ENCODE peak calls at places on chromosomes 2 and 18, in seven cellular contexts. One of them, this sample, is unnamed.

GRCh38 chr18:6414118-6414722 is 491 bp downstream of the L3MBTL4 start:
- DNase-seq in HL-60: no peak
- DNase-seq in HCT116: no peak
- DNase-seq in A549: no peak
- DNase-seq in GM12878: no peak
- DNase-seq in GM23338: peak
- DNase-seq in SK-N-SH: peak
- DNase-seq in this sample: no peak

GRCh38 chr2:165871025-165871424 is 77.0 kb upstream of the GALNT3 start:
- DNase-seq in HCT116: no peak
- DNase-seq in SK-N-SH: no peak
- DNase-seq in GM12878: no peak
- DNase-seq in A549: no peak
- DNase-seq in GM23338: peak
- DNase-seq in HL-60: no peak
- DNase-seq in this sample: no peak

GRCh38 chr2:220315098-220315785 is 687.8 kb downstream of the SLC4A3 start:
- DNase-seq in GM23338: no peak
- DNase-seq in A549: no peak
- DNase-seq in HL-60: no peak
- DNase-seq in SK-N-SH: no peak
- DNase-seq in HCT116: no peak
- DNase-seq in GM12878: no peak
- DNase-seq in this sample: no peak

GRCh38 chr2:109216332-109216731 is 87.3 kb downstream of the SH3RF3 start:
- DNase-seq in GM12878: no peak
- DNase-seq in HL-60: no peak
- DNase-seq in SK-N-SH: no peak
- DNase-seq in GM23338: peak
- DNase-seq in HCT116: no peak
- DNase-seq in A549: no peak
- DNase-seq in this sample: no peak

GRCh38 chr2:145168091-145168490 is 648.2 kb upstream of the ZEB2 start:
- DNase-seq in SK-N-SH: no peak
- DNase-seq in HCT116: no peak
- DNase-seq in GM12878: no peak
- DNase-seq in A549: no peak
- DNase-seq in HL-60: no peak
- DNase-seq in GM23338: no peak
- DNase-seq in this sample: no peak

GRCh38 chr2:120779781-120780283 is 44.2 kb downstream of the GLI2 start:
- DNase-seq in GM12878: no peak
- DNase-seq in SK-N-SH: no peak
- DNase-seq in HL-60: no peak
- DNase-seq in A549: peak
- DNase-seq in GM23338: peak
- DNase-seq in HCT116: no peak
- DNase-seq in this sample: no peak

GRCh38 chr2:29309090-29310054 is 194.2 kb downstream of the CLIP4 start:
- DNase-seq in GM23338: peak
- DNase-seq in A549: peak
- DNase-seq in HL-60: peak
- DNase-seq in HCT116: peak
- DNase-seq in GM12878: no peak
- DNase-seq in SK-N-SH: peak
- DNase-seq in this sample: peak

GRCh38 chr2:239192975-239193374 is 207.8 kb downstream of the HDAC4 start:
- DNase-seq in GM12878: no peak
- DNase-seq in SK-N-SH: no peak
- DNase-seq in HL-60: no peak
- DNase-seq in A549: no peak
- DNase-seq in GM23338: no peak
- DNase-seq in HCT116: no peak
- DNase-seq in this sample: no peak

GRCh38 chr2:23617167-23617787 is 232.3 kb downstream of the KLHL29 start:
- DNase-seq in A549: no peak
- DNase-seq in HL-60: no peak
- DNase-seq in GM23338: no peak
- DNase-seq in GM12878: no peak
- DNase-seq in SK-N-SH: no peak
- DNase-seq in HCT116: no peak
- DNase-seq in this sample: no peak

GRCh38 chr2:204452464-204453023 is 92.7 kb upstream of the PARD3B start:
- DNase-seq in GM23338: peak
- DNase-seq in A549: peak
- DNase-seq in GM12878: no peak
- DNase-seq in SK-N-SH: no peak
- DNase-seq in HL-60: no peak
- DNase-seq in HCT116: peak
- DNase-seq in this sample: peak

GRCh38 chr2:232075859-232076258 is 114.3 kb downstream of the DIS3L2 start:
- DNase-seq in HCT116: no peak
- DNase-seq in A549: no peak
- DNase-seq in GM23338: no peak
- DNase-seq in HL-60: no peak
- DNase-seq in GM12878: no peak
- DNase-seq in SK-N-SH: no peak
- DNase-seq in this sample: no peak

GRCh38 chr2:151907286-151907932 is 79.2 kb upstream of the ARL5A start:
- DNase-seq in SK-N-SH: no peak
- DNase-seq in GM23338: no peak
- DNase-seq in HCT116: no peak
- DNase-seq in A549: no peak
- DNase-seq in GM12878: no peak
- DNase-seq in HL-60: no peak
- DNase-seq in this sample: no peak

GRCh38 chr18:22684268-22684667 is 248.9 kb upstream of the RBBP8 start:
- DNase-seq in A549: no peak
- DNase-seq in HL-60: no peak
- DNase-seq in SK-N-SH: no peak
- DNase-seq in GM12878: no peak
- DNase-seq in HCT116: no peak
- DNase-seq in GM23338: no peak
- DNase-seq in this sample: no peak

GRCh38 chr2:37523861-37524362 is 147.5 kb downstream of the CDC42EP3 start:
- DNase-seq in A549: no peak
- DNase-seq in SK-N-SH: no peak
- DNase-seq in HCT116: no peak
- DNase-seq in GM23338: no peak
- DNase-seq in GM12878: no peak
- DNase-seq in HL-60: peak
- DNase-seq in this sample: no peak

GRCh38 chr2:190663348-190663747 is 14.5 kb downstream of the NAB1 start:
- DNase-seq in SK-N-SH: no peak
- DNase-seq in GM12878: no peak
- DNase-seq in HCT116: no peak
- DNase-seq in A549: no peak
- DNase-seq in HL-60: no peak
- DNase-seq in GM23338: no peak
- DNase-seq in this sample: no peak

GRCh38 chr2:178246696-178247095 is 52.4 kb downstream of the OSBPL6 start:
- DNase-seq in GM23338: no peak
- DNase-seq in GM12878: no peak
- DNase-seq in HL-60: no peak
- DNase-seq in SK-N-SH: no peak
- DNase-seq in A549: no peak
- DNase-seq in HCT116: no peak
- DNase-seq in this sample: no peak

GRCh38 chr2:236988216-236988615 is 97.5 kb upstream of the COPS8 start:
- DNase-seq in HL-60: no peak
- DNase-seq in GM23338: no peak
- DNase-seq in HCT116: no peak
- DNase-seq in SK-N-SH: no peak
- DNase-seq in GM12878: no peak
- DNase-seq in A549: no peak
- DNase-seq in this sample: no peak

GRCh38 chr2:225008935-225009334 is 33.3 kb downstream of the DOCK10 start:
- DNase-seq in GM12878: no peak
- DNase-seq in GM23338: peak
- DNase-seq in A549: peak
- DNase-seq in HL-60: no peak
- DNase-seq in HCT116: peak
- DNase-seq in SK-N-SH: peak
- DNase-seq in this sample: no peak

GRCh38 chr18:9771261-9771976 is 63.3 kb downstream of the RAB31 start:
- DNase-seq in GM23338: peak
- DNase-seq in SK-N-SH: peak
- DNase-seq in A549: peak
- DNase-seq in GM12878: no peak
- DNase-seq in HCT116: peak
- DNase-seq in HL-60: peak
- DNase-seq in this sample: peak

GRCh38 chr2:205850611-205851010 is 168.3 kb downstream of the NRP2 start:
- DNase-seq in HCT116: no peak
- DNase-seq in GM12878: no peak
- DNase-seq in A549: no peak
- DNase-seq in SK-N-SH: no peak
- DNase-seq in HL-60: no peak
- DNase-seq in GM23338: no peak
- DNase-seq in this sample: no peak

GRCh38 chr2:130901061-130901460 is 64.3 kb downstream of the ARHGEF4 start:
- DNase-seq in GM12878: no peak
- DNase-seq in HL-60: no peak
- DNase-seq in A549: no peak
- DNase-seq in SK-N-SH: no peak
- DNase-seq in GM23338: no peak
- DNase-seq in HCT116: no peak
- DNase-seq in this sample: no peak

GRCh38 chr2:203122317-203122998 is 107.8 kb downstream of the NBEAL1 start:
- DNase-seq in HL-60: no peak
- DNase-seq in GM12878: no peak
- DNase-seq in GM23338: peak
- DNase-seq in HCT116: no peak
- DNase-seq in SK-N-SH: peak
- DNase-seq in A549: peak
- DNase-seq in this sample: no peak

GRCh38 chr2:189580267-189580661 is 322 bp downstream of the SLC40A1 start:
- DNase-seq in A549: no peak
- DNase-seq in HCT116: no peak
- DNase-seq in SK-N-SH: peak
- DNase-seq in GM23338: peak
- DNase-seq in GM12878: no peak
- DNase-seq in HL-60: no peak
- DNase-seq in this sample: no peak

GRCh38 chr2:237859533-237860272 is at the start of gene RAMP1:
- DNase-seq in GM12878: no peak
- DNase-seq in GM23338: peak
- DNase-seq in A549: no peak
- DNase-seq in HCT116: no peak
- DNase-seq in HL-60: no peak
- DNase-seq in SK-N-SH: peak
- DNase-seq in this sample: no peak

GRCh38 chr18:11183621-11184020 is 34.3 kb upstream of the PIEZO2 start:
- DNase-seq in GM12878: no peak
- DNase-seq in GM23338: no peak
- DNase-seq in A549: no peak
- DNase-seq in HL-60: no peak
- DNase-seq in SK-N-SH: no peak
- DNase-seq in HCT116: no peak
- DNase-seq in this sample: no peak

GRCh38 chr2:224595518-224595917 is 10.4 kb upstream of the CUL3 start:
- DNase-seq in HL-60: no peak
- DNase-seq in A549: no peak
- DNase-seq in GM23338: no peak
- DNase-seq in SK-N-SH: peak
- DNase-seq in GM12878: no peak
- DNase-seq in HCT116: no peak
- DNase-seq in this sample: no peak

DNA sequence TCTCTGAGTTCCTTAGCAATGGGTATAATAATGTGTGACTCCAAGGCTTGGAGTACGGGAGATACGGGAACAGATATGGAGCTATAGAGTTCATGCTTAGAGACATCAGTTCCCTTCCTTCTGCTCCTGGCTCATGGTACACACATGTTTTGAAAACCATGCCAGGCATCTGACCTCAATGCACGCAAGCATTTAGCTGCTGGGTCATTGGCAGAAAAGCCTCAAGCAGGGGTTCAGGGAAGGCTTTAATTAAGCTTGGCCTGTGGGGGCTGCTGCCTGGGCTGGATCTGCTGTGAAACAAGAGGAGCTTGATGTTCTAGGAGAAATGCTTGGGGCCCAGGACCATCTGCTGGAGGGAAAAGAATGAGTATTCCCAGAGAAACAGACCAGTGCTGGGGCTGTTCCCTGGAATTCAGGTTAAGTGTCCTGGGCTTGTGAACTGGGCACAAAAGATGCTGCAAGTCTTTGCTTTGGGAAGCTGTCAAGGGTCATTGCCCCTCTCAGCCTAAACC is 3.2 kb downstream of the ALLC start:
- DNase-seq in HL-60: no peak
- DNase-seq in SK-N-SH: no peak
- DNase-seq in GM23338: no peak
- DNase-seq in A549: no peak
- DNase-seq in GM12878: no peak
- DNase-seq in HCT116: no peak
- DNase-seq in this sample: no peak
- TF ChIP-seq REST in HL-60: no peak
- TF ChIP-seq REST in SK-N-SH: no peak
- TF ChIP-seq REST in GM23338: no peak
- TF ChIP-seq REST in A549: no peak
- TF ChIP-seq REST in GM12878: no peak
- TF ChIP-seq REST in HCT116: no peak
- TF ChIP-seq REST in this sample: no peak

DNA sequence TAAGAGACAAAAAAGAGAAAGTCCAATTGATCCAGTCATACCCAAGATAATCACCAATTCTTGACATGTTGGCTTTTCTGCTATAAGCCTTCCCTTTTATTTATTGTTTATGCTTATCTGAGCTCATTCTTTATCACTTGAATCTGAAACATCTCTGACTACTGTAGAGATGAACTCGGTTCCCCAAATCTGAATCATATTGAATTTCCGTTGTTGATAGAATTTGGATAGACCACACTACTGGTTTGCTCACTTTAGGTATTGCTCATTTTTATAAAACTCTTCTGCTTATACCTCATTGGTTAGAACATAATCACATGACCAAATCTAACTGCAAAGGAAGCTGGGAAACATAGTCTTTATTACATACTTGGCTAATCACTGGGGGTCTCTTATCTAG is 236.9 kb downstream of the TRIB2 start:
- DNase-seq in GM12878: no peak
- DNase-seq in A549: no peak
- DNase-seq in HCT116: no peak
- DNase-seq in HL-60: no peak
- DNase-seq in SK-N-SH: no peak
- DNase-seq in GM23338: no peak
- DNase-seq in this sample: no peak
- TF ChIP-seq REST in GM12878: no peak
- TF ChIP-seq REST in A549: no peak
- TF ChIP-seq REST in HCT116: no peak
- TF ChIP-seq REST in HL-60: no peak
- TF ChIP-seq REST in SK-N-SH: no peak
- TF ChIP-seq REST in GM23338: no peak
- TF ChIP-seq REST in this sample: no peak

GRCh38 chr2:60544059-60544458 is 9.4 kb downstream of the BCL11A start:
- DNase-seq in GM12878: no peak
- DNase-seq in GM23338: peak
- DNase-seq in A549: no peak
- DNase-seq in HCT116: no peak
- DNase-seq in SK-N-SH: no peak
- DNase-seq in HL-60: no peak
- DNase-seq in this sample: no peak
- TF ChIP-seq REST in GM12878: no peak
- TF ChIP-seq REST in GM23338: no peak
- TF ChIP-seq REST in A549: no peak
- TF ChIP-seq REST in HCT116: no peak
- TF ChIP-seq REST in SK-N-SH: no peak
- TF ChIP-seq REST in HL-60: no peak
- TF ChIP-seq REST in this sample: no peak

GRCh38 chr2:140947236-140947635 is 1183.6 kb downstream of the LRP1B start:
- DNase-seq in GM23338: no peak
- DNase-seq in SK-N-SH: no peak
- DNase-seq in HL-60: no peak
- DNase-seq in HCT116: no peak
- DNase-seq in GM12878: no peak
- DNase-seq in A549: no peak
- DNase-seq in this sample: no peak
- TF ChIP-seq REST in GM23338: no peak
- TF ChIP-seq REST in SK-N-SH: no peak
- TF ChIP-seq REST in HL-60: no peak
- TF ChIP-seq REST in HCT116: no peak
- TF ChIP-seq REST in GM12878: no peak
- TF ChIP-seq REST in A549: no peak
- TF ChIP-seq REST in this sample: no peak